ENCODE peak calls at places on chromosome 5, in four cellular contexts. V, D, S and O are unnamed samples.

GRCh38 chr5:146390469-146390868 is 51.8 kb downstream of the POU4F3 start:
- DNase-seq in V (no peak), D (no peak), S (no peak), O (no peak)

GRCh38 chr5:77426670-77427069 is 65.4 kb downstream of the WDR41 start:
- DNase-seq in V (no peak), D (peak; percentile 35), S (no peak), O (peak; percentile 10)

GRCh38 chr5:89900346-89900745 is 509.2 kb downstream of the CETN3 start:
- DNase-seq in V (no peak), D (no peak), S (no peak), O (peak; percentile 7)

GRCh38 chr5:1011741-1012315 is 3.2 kb downstream of the NKD2 start:
- DNase-seq in V (peak; percentile 10), D (no peak), S (no peak), O (no peak)

GRCh38 chr5:33894566-33894965 is 2.8 kb upstream of the ADAMTS12 start:
- DNase-seq in V (no peak), D (peak; percentile 84), S (no peak), O (peak; percentile 74)

GRCh38 chr5:35880166-35880565 is 23.5 kb downstream of the IL7R start:
- DNase-seq in V (no peak), D (no peak), S (no peak), O (no peak)

GRCh38 chr5:149320791-149321330 is 24.4 kb upstream of the GRPEL2 start:
- DNase-seq in V (peak; percentile 90), D (peak; percentile 91), S (no peak), O (peak; percentile 93)

GRCh38 chr5:138352071-138352721 is at the start of gene KDM3B:
- DNase-seq in V (peak; percentile 85), D (peak; percentile 59), S (peak; percentile 87), O (peak; percentile 69)

GRCh38 chr5:56481147-56481997 is 248.2 kb upstream of the ANKRD55 start:
- DNase-seq in V (peak; percentile 61), D (no peak), S (peak; percentile 32), O (peak; percentile 23)

GRCh38 chr5:24135536-24135935 is 509.2 kb downstream of the CDH10 start:
- DNase-seq in V (no peak), D (no peak), S (no peak), O (peak; percentile 79)

GRCh38 chr5:72556351-72557146 is 49.3 kb upstream of the ZNF366 start:
- DNase-seq in V (peak; percentile 54), D (peak; percentile 46), S (peak; percentile 22), O (no peak)
- H3K27ac ChIP-seq in V (peak overlapping the region; percentile 66), D (peak overlapping the region; percentile 51), S (no peak overlapping the region), O (no peak overlapping the region)

DNA sequence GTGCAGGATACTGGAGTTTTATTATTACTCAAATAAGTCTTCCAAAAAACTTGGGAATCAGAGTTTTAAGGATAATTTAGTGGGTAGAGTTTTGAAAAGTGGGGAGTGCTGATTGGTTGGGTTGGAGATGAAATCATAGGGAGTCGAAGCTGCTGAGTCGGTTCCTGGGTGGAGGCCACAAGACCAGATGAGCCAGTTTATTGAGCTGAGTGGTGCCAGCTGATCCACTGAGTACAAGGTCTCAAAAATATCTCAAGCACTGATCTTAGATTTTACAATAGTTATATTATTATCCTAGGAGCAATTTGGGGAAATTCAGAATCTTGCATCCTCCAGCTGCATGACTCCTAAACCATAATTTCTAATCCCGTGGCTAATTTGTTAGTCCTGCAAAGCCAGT is 804.9 kb upstream of the SEMA6A start:
- DNase-seq in V (no peak), D (no peak), S (no peak), O (no peak)
- H3K4me1 ChIP-seq in V (no peaks in the 10 kb centered on the region), D (no peaks in the 10 kb centered on the region), S (no peaks in the 10 kb centered on the region), O (no peaks in the 10 kb centered on the region)

DNA sequence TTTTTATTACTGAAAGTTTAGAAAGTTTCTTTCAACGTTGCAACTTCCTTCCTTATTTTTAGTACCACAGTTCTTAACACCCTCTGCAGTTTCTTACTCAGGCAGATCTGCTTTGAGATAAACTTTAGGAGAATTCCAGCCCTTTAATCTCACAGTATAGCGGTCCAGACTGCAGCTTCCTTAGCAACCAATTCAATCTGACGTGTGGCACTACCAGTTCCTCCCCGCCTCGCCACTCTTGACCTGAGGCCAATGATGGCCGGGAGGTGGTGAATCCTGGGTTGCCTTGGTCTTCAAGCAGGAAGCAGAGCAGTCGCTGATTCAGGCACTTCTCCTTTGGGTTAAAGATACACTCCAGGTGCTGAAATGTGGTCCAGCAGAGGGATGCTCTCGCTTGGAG is 334.3 kb upstream of the TRPC7 start:
- DNase-seq in V (no peak), D (no peak), S (no peak), O (no peak)
- TF ChIP-seq CTCF in V (no peak), D (no peak), S (no peak), O (no peak)

GRCh38 chr5:159022178-159022556 is 77.5 kb downstream of the EBF1 start:
- DNase-seq in V (peak; percentile 60), D (peak; percentile 75), S (no peak), O (peak; percentile 11)
- H3K27ac ChIP-seq in V (peak overlapping the region; percentile 78), D (peak overlapping the region; percentile 3), S (no peak overlapping the region), O (no peak overlapping the region)

GRCh38 chr5:132423443-132423898 is 54.0 kb downstream of the SLC22A5 start:
- DNase-seq in V (no peak), D (no peak), S (no peak), O (no peak)
- H3K4me1 ChIP-seq in V (peaks cover 100% of the 10 kb centered on the region), D (peaks cover 55% of the 10 kb centered on the region), S (peaks cover 95% of the 10 kb centered on the region), O (peaks cover 63% of the 10 kb centered on the region)

GRCh38 chr5:32520326-32520725 is 65.0 kb upstream of the SUB1 start:
- DNase-seq in V (no peak), D (no peak), S (no peak), O (no peak)

GRCh38 chr5:32526815-32527214 is 58.5 kb upstream of the SUB1 start:
- DNase-seq in V (no peak), D (no peak), S (no peak), O (no peak)

GRCh38 chr5:32522429-32523143 is 62.8 kb upstream of the SUB1 start:
- DNase-seq in V (no peak), D (peak; percentile 94), S (peak; percentile 33), O (no peak)

GRCh38 chr5:32520995-32521394 is 64.4 kb upstream of the SUB1 start:
- DNase-seq in V (no peak), D (no peak), S (no peak), O (no peak)

DNA sequence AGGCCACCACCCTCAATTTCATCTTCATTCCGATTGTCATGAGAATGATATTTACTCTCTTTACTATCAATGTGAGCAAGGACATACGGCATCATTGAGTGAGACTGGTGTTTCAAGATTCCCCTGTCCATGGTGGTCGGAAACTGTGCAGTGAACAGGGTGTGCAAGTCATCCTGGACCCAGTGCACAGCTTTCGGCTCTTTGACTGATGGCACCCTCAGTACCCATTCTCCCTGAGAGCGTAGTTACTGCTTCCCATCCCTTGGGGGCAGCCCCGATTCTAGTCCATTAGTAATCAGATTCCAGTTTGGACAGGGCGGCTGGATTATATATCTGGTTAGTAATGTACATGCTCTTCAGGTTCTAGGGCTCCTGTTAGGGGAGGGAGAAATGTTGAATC is 61.7 kb upstream of the SUB1 start:
- DNase-seq in V (no peak), D (no peak), S (no peak), O (no peak)
- TF ChIP-seq CTCF in V (no peak), D (no peak), S (no peak), O (peak; percentile 40)